ENCODE peak calls at places on chromosome 2, in seven cellular contexts. One of them, this sample, is unnamed.
A peak's percentile ranks its signal among the peaks of the same experiment; 100 is the strongest.

GRCh38 chr2:105754011-105754410 is 9.3 kb downstream of the NCK2 start:
- DNase-seq in stimulated activated CD4-positive, alpha-beta T cell treated with anti-CD3 and anti-CD28 coated beads, Interleukin-2, amount 100 ng/mL, for 24 hours: peak; percentile 59
- DNase-seq in stomach: no peak
- DNase-seq in DMS79: no peak
- DNase-seq in hypothalamus: no peak
- DNase-seq in mucosa of gallbladder: no peak
- DNase-seq in AG04450: no peak
- DNase-seq in this sample: no peak

GRCh38 chr2:26558271-26559043 is 80.5 kb upstream of the OTOF start:
- DNase-seq in mucosa of gallbladder: no peak
- DNase-seq in stomach: no peak
- DNase-seq in hypothalamus: no peak
- DNase-seq in AG04450: no peak
- DNase-seq in stimulated activated CD4-positive, alpha-beta T cell treated with anti-CD3 and anti-CD28 coated beads, Interleukin-2, amount 100 ng/mL, for 24 hours: no peak
- DNase-seq in DMS79: no peak
- DNase-seq in this sample: no peak

GRCh38 chr2:140797718-140798117 is 1333.1 kb downstream of the LRP1B start:
- DNase-seq in mucosa of gallbladder: no peak
- DNase-seq in AG04450: no peak
- DNase-seq in stomach: no peak
- DNase-seq in hypothalamus: no peak
- DNase-seq in stimulated activated CD4-positive, alpha-beta T cell treated with anti-CD3 and anti-CD28 coated beads, Interleukin-2, amount 100 ng/mL, for 24 hours: no peak
- DNase-seq in DMS79: no peak
- DNase-seq in this sample: no peak

GRCh38 chr2:194539436-194539835 is 1117.6 kb upstream of the SLC39A10 start:
- DNase-seq in hypothalamus: no peak
- DNase-seq in stomach: no peak
- DNase-seq in stimulated activated CD4-positive, alpha-beta T cell treated with anti-CD3 and anti-CD28 coated beads, Interleukin-2, amount 100 ng/mL, for 24 hours: no peak
- DNase-seq in AG04450: no peak
- DNase-seq in mucosa of gallbladder: no peak
- DNase-seq in DMS79: no peak
- DNase-seq in this sample: no peak

GRCh38 chr2:5007596-5007995 is 684.6 kb upstream of the SOX11 start:
- DNase-seq in stimulated activated CD4-positive, alpha-beta T cell treated with anti-CD3 and anti-CD28 coated beads, Interleukin-2, amount 100 ng/mL, for 24 hours: no peak
- DNase-seq in mucosa of gallbladder: no peak
- DNase-seq in hypothalamus: no peak
- DNase-seq in AG04450: no peak
- DNase-seq in DMS79: no peak
- DNase-seq in stomach: no peak
- DNase-seq in this sample: no peak

GRCh38 chr2:11257078-11257477 is 87.4 kb downstream of the ROCK2 start:
- DNase-seq in stimulated activated CD4-positive, alpha-beta T cell treated with anti-CD3 and anti-CD28 coated beads, Interleukin-2, amount 100 ng/mL, for 24 hours: no peak
- DNase-seq in hypothalamus: no peak
- DNase-seq in AG04450: no peak
- DNase-seq in DMS79: no peak
- DNase-seq in stomach: no peak
- DNase-seq in mucosa of gallbladder: no peak
- DNase-seq in this sample: no peak

GRCh38 chr2:118800736-118801135 is 46.7 kb downstream of the EN1 start:
- DNase-seq in hypothalamus: no peak
- DNase-seq in DMS79: no peak
- DNase-seq in stomach: no peak
- DNase-seq in stimulated activated CD4-positive, alpha-beta T cell treated with anti-CD3 and anti-CD28 coated beads, Interleukin-2, amount 100 ng/mL, for 24 hours: no peak
- DNase-seq in mucosa of gallbladder: no peak
- DNase-seq in AG04450: no peak
- DNase-seq in this sample: no peak

GRCh38 chr2:37641582-37642111 is 29.8 kb downstream of the CDC42EP3 start:
- DNase-seq in AG04450: peak; percentile 52
- DNase-seq in stomach: no peak
- DNase-seq in mucosa of gallbladder: no peak
- DNase-seq in stimulated activated CD4-positive, alpha-beta T cell treated with anti-CD3 and anti-CD28 coated beads, Interleukin-2, amount 100 ng/mL, for 24 hours: no peak
- DNase-seq in hypothalamus: no peak
- DNase-seq in DMS79: no peak
- DNase-seq in this sample: no peak

GRCh38 chr2:60861736-60862135 is 19.6 kb upstream of the REL start:
- DNase-seq in hypothalamus: no peak
- DNase-seq in stimulated activated CD4-positive, alpha-beta T cell treated with anti-CD3 and anti-CD28 coated beads, Interleukin-2, amount 100 ng/mL, for 24 hours: no peak
- DNase-seq in AG04450: no peak
- DNase-seq in stomach: no peak
- DNase-seq in mucosa of gallbladder: no peak
- DNase-seq in DMS79: no peak
- DNase-seq in this sample: no peak

GRCh38 chr2:231068525-231069222 is 12.0 kb downstream of the PSMD1 start:
- DNase-seq in hypothalamus: no peak
- DNase-seq in DMS79: no peak
- DNase-seq in stimulated activated CD4-positive, alpha-beta T cell treated with anti-CD3 and anti-CD28 coated beads, Interleukin-2, amount 100 ng/mL, for 24 hours: no peak
- DNase-seq in mucosa of gallbladder: no peak
- DNase-seq in stomach: no peak
- DNase-seq in AG04450: no peak
- DNase-seq in this sample: no peak

GRCh38 chr2:153287109-153287801 is 191.3 kb downstream of the RPRM start:
- DNase-seq in stomach: no peak
- DNase-seq in AG04450: no peak
- DNase-seq in hypothalamus: no peak
- DNase-seq in DMS79: no peak
- DNase-seq in mucosa of gallbladder: no peak
- DNase-seq in stimulated activated CD4-positive, alpha-beta T cell treated with anti-CD3 and anti-CD28 coated beads, Interleukin-2, amount 100 ng/mL, for 24 hours: no peak
- DNase-seq in this sample: no peak

GRCh38 chr2:236026839-236027238 is 141.3 kb downstream of the GBX2 start:
- DNase-seq in stimulated activated CD4-positive, alpha-beta T cell treated with anti-CD3 and anti-CD28 coated beads, Interleukin-2, amount 100 ng/mL, for 24 hours: no peak
- DNase-seq in AG04450: peak; percentile 11
- DNase-seq in mucosa of gallbladder: no peak
- DNase-seq in DMS79: no peak
- DNase-seq in stomach: no peak
- DNase-seq in hypothalamus: no peak
- DNase-seq in this sample: no peak

GRCh38 chr2:111116016-111116746 is 4.5 kb upstream of the BCL2L11 start:
- DNase-seq in AG04450: no peak
- DNase-seq in DMS79: no peak
- DNase-seq in stomach: no peak
- DNase-seq in stimulated activated CD4-positive, alpha-beta T cell treated with anti-CD3 and anti-CD28 coated beads, Interleukin-2, amount 100 ng/mL, for 24 hours: peak; percentile 37
- DNase-seq in mucosa of gallbladder: no peak
- DNase-seq in hypothalamus: no peak
- DNase-seq in this sample: no peak

This sample was measured in SK-N-MC.